ENCODE peak calls at places on chromosomes 4 and X, in nine cellular contexts. I is DMS153, L is HCT116, J is GM03348, Z is astrocyte of the spinal cord, K is natural killer cell, H is lower lobe of right lung, W is fibroblast of mammary gland, P is Daoy. C is an unnamed sample.

GRCh38 chr4:5712517-5712916 is 1.5 kb downstream of the EVC start:
- DNase-seq in I (no peak), L (no peak), J (peak; percentile 30), Z (peak; percentile 75), K (no peak), H (no peak), W (peak; percentile 92), P (peak; percentile 92), C (no peak)

GRCh38 chr4:73684097-73684496 is 56.3 kb upstream of the CXCL8 start:
- DNase-seq in I (no peak), L (no peak), J (no peak), Z (no peak), K (no peak), H (no peak), W (no peak), P (no peak), C (no peak)

GRCh38 chrX:2388669-2389068 is 112.1 kb downstream of the DHRSX start:
- DNase-seq in I (no peak), L (no peak), J (no peak), Z (no peak), K (no peak), H (no peak), W (no peak), P (no peak), C (no peak)

GRCh38 chr4:52477191-52477590 is 181.9 kb downstream of the USP46 start:
- DNase-seq in I (no peak), L (no peak), J (no peak), Z (no peak), K (no peak), H (no peak), W (no peak), P (no peak), C (no peak)

GRCh38 chr4:143609492-143609891 is 91.0 kb downstream of the FREM3 start:
- DNase-seq in I (no peak), L (no peak), J (no peak), Z (no peak), K (no peak), H (no peak), W (no peak), P (no peak), C (no peak)

GRCh38 chr4:72779256-72779655 is 210.2 kb upstream of the ADAMTS3 start:
- DNase-seq in I (no peak), L (no peak), J (peak; percentile 7), Z (peak; percentile 62), K (no peak), H (no peak), W (peak; percentile 51), P (no peak), C (no peak)

GRCh38 chr4:54937501-54937900 is 187.9 kb downstream of the KDR start:
- DNase-seq in I (no peak), L (no peak), J (no peak), Z (peak; percentile 21), K (no peak), H (no peak), W (no peak), P (no peak), C (no peak)

GRCh38 chr4:129342820-129343219 is 246.9 kb downstream of the C4orf33 start:
- DNase-seq in I (peak; percentile 31), L (no peak), J (peak; percentile 75), Z (peak; percentile 74), K (no peak), H (no peak), W (peak; percentile 86), P (peak; percentile 9), C (peak; percentile 6)

GRCh38 chrX:7139202-7140081 is 8.1 kb upstream of the STS start:
- DNase-seq in I (no peak), L (no peak), J (peak; percentile 29), Z (peak; percentile 87), K (no peak), H (no peak), W (peak; percentile 89), P (peak; percentile 15), C (no peak)

GRCh38 chr4:20984011-20984836 is 284.0 kb downstream of the PACRGL start:
- DNase-seq in I (no peak), L (no peak), J (no peak), Z (peak; percentile 3), K (no peak), H (no peak), W (no peak), P (no peak), C (no peak)

GRCh38 chr4:29966386-29966785 is 753.8 kb upstream of the PCDH7 start:
- DNase-seq in I (no peak), L (no peak), J (no peak), Z (no peak), K (no peak), H (no peak), W (no peak), P (no peak), C (no peak)

GRCh38 chr4:83644677-83645639 is 109.0 kb downstream of the GPAT3 start:
- DNase-seq in I (peak; percentile 44), L (peak; percentile 57), J (peak; percentile 60), Z (peak; percentile 71), K (no peak), H (no peak), W (peak; percentile 74), P (peak; percentile 34), C (peak; percentile 42)

GRCh38 chrX:17613979-17614572 is 123.2 kb upstream of the SCML1 start:
- DNase-seq in I (no peak), L (no peak), J (no peak), Z (peak; percentile 84), K (no peak), H (peak; percentile 53), W (peak; percentile 4), P (peak; percentile 28), C (peak; percentile 67)

GRCh38 chr4:166422475-166422874 is 549.4 kb downstream of the TLL1 start:
- DNase-seq in I (no peak), L (no peak), J (peak; percentile 13), Z (peak; percentile 87), K (no peak), H (no peak), W (peak; percentile 85), P (peak; percentile 24), C (no peak)

GRCh38 chrX:152814048-152814447 is 16.5 kb downstream of the CETN2 start:
- DNase-seq in I (no peak), L (no peak), J (no peak), Z (no peak), K (no peak), H (no peak), W (no peak), P (no peak), C (no peak)

GRCh38 chrX:152155766-152156310 is 17.5 kb upstream of the MAGEA10 start:
- DNase-seq in I (no peak), L (no peak), J (no peak), Z (no peak), K (no peak), H (no peak), W (peak; percentile 1), P (no peak), C (no peak)